ENCODE peak calls at places on chromosomes 4 and X, in ten cellular contexts. One of them, this sample, is unnamed.

GRCh38 chrX:150692296-150692695 is 900 bp upstream of the MTMR1 start:
- DNase-seq in stimulated activated CD4-positive, alpha-beta T cell treated with anti-CD3 and anti-CD28 coated beads, Interleukin-12 subunit alpha, Interleukin-12 subunit beta, amount 100 ng/mL, for 4 hours: no peak
- DNase-seq in pancreas: no peak
- DNase-seq in OCI-LY7: peak; percentile 35
- DNase-seq in ovary: no peak
- DNase-seq in endothelial cell: no peak
- DNase-seq in Peyer's patch: no peak
- DNase-seq in AG09309: no peak
- DNase-seq in NAMALWA: no peak
- DNase-seq in smooth muscle cell of the brain vasculature: no peak
- DNase-seq in this sample: no peak

GRCh38 chr4:180587379-180587778 is 1655.8 kb upstream of the TENM3 start:
- DNase-seq in stimulated activated CD4-positive, alpha-beta T cell treated with anti-CD3 and anti-CD28 coated beads, Interleukin-12 subunit alpha, Interleukin-12 subunit beta, amount 100 ng/mL, for 4 hours: no peak
- DNase-seq in pancreas: no peak
- DNase-seq in OCI-LY7: no peak
- DNase-seq in ovary: no peak
- DNase-seq in endothelial cell: no peak
- DNase-seq in Peyer's patch: no peak
- DNase-seq in AG09309: no peak
- DNase-seq in NAMALWA: peak; percentile 11
- DNase-seq in smooth muscle cell of the brain vasculature: no peak
- DNase-seq in this sample: no peak

GRCh38 chrX:132489256-132490085 is 633 bp upstream of the MBNL3 start:
- DNase-seq in stimulated activated CD4-positive, alpha-beta T cell treated with anti-CD3 and anti-CD28 coated beads, Interleukin-12 subunit alpha, Interleukin-12 subunit beta, amount 100 ng/mL, for 4 hours: peak; percentile 28
- DNase-seq in pancreas: peak; percentile 78
- DNase-seq in OCI-LY7: peak; percentile 82
- DNase-seq in ovary: peak; percentile 67
- DNase-seq in endothelial cell: peak; percentile 35
- DNase-seq in Peyer's patch: peak; percentile 49
- DNase-seq in AG09309: no peak
- DNase-seq in NAMALWA: peak; percentile 75
- DNase-seq in smooth muscle cell of the brain vasculature: no peak
- DNase-seq in this sample: no peak

GRCh38 chr4:185792384-185793146 is 19.4 kb downstream of the SORBS2 start:
- DNase-seq in stimulated activated CD4-positive, alpha-beta T cell treated with anti-CD3 and anti-CD28 coated beads, Interleukin-12 subunit alpha, Interleukin-12 subunit beta, amount 100 ng/mL, for 4 hours: no peak
- DNase-seq in pancreas: no peak
- DNase-seq in OCI-LY7: no peak
- DNase-seq in ovary: no peak
- DNase-seq in endothelial cell: no peak
- DNase-seq in Peyer's patch: no peak
- DNase-seq in AG09309: peak; percentile 75
- DNase-seq in NAMALWA: no peak
- DNase-seq in smooth muscle cell of the brain vasculature: peak; percentile 69
- DNase-seq in this sample: no peak

GRCh38 chrX:133045986-133046385 is 50.9 kb downstream of the USP26 start:
- DNase-seq in stimulated activated CD4-positive, alpha-beta T cell treated with anti-CD3 and anti-CD28 coated beads, Interleukin-12 subunit alpha, Interleukin-12 subunit beta, amount 100 ng/mL, for 4 hours: no peak
- DNase-seq in pancreas: no peak
- DNase-seq in OCI-LY7: no peak
- DNase-seq in ovary: no peak
- DNase-seq in endothelial cell: peak; percentile 7
- DNase-seq in Peyer's patch: no peak
- DNase-seq in AG09309: no peak
- DNase-seq in NAMALWA: peak; percentile 2
- DNase-seq in smooth muscle cell of the brain vasculature: no peak
- DNase-seq in this sample: no peak

GRCh38 chr4:86847576-86847975 is 1.6 kb downstream of the SLC10A6 start:
- DNase-seq in stimulated activated CD4-positive, alpha-beta T cell treated with anti-CD3 and anti-CD28 coated beads, Interleukin-12 subunit alpha, Interleukin-12 subunit beta, amount 100 ng/mL, for 4 hours: no peak
- DNase-seq in pancreas: no peak
- DNase-seq in OCI-LY7: no peak
- DNase-seq in ovary: no peak
- DNase-seq in endothelial cell: no peak
- DNase-seq in Peyer's patch: no peak
- DNase-seq in AG09309: no peak
- DNase-seq in NAMALWA: no peak
- DNase-seq in smooth muscle cell of the brain vasculature: no peak
- DNase-seq in this sample: no peak

GRCh38 chr4:26762650-26763049 is 98.0 kb upstream of the STIM2 start:
- DNase-seq in stimulated activated CD4-positive, alpha-beta T cell treated with anti-CD3 and anti-CD28 coated beads, Interleukin-12 subunit alpha, Interleukin-12 subunit beta, amount 100 ng/mL, for 4 hours: no peak
- DNase-seq in pancreas: no peak
- DNase-seq in OCI-LY7: no peak
- DNase-seq in ovary: no peak
- DNase-seq in endothelial cell: no peak
- DNase-seq in Peyer's patch: no peak
- DNase-seq in AG09309: no peak
- DNase-seq in NAMALWA: no peak
- DNase-seq in smooth muscle cell of the brain vasculature: no peak
- DNase-seq in this sample: no peak

GRCh38 chrX:68705986-68706385 is 58.5 kb downstream of the STARD8 start:
- DNase-seq in stimulated activated CD4-positive, alpha-beta T cell treated with anti-CD3 and anti-CD28 coated beads, Interleukin-12 subunit alpha, Interleukin-12 subunit beta, amount 100 ng/mL, for 4 hours: no peak
- DNase-seq in pancreas: no peak
- DNase-seq in OCI-LY7: no peak
- DNase-seq in ovary: no peak
- DNase-seq in endothelial cell: no peak
- DNase-seq in Peyer's patch: no peak
- DNase-seq in AG09309: no peak
- DNase-seq in NAMALWA: no peak
- DNase-seq in smooth muscle cell of the brain vasculature: no peak
- DNase-seq in this sample: no peak

GRCh38 chr4:86033171-86033570 is 326.7 kb downstream of the MAPK10 start:
- DNase-seq in stimulated activated CD4-positive, alpha-beta T cell treated with anti-CD3 and anti-CD28 coated beads, Interleukin-12 subunit alpha, Interleukin-12 subunit beta, amount 100 ng/mL, for 4 hours: no peak
- DNase-seq in pancreas: no peak
- DNase-seq in OCI-LY7: no peak
- DNase-seq in ovary: peak; percentile 59
- DNase-seq in endothelial cell: no peak
- DNase-seq in Peyer's patch: no peak
- DNase-seq in AG09309: peak; percentile 74
- DNase-seq in NAMALWA: no peak
- DNase-seq in smooth muscle cell of the brain vasculature: peak; percentile 84
- DNase-seq in this sample: no peak